ENCODE peak calls at places on chromosomes 12 and 14, in seven cellular contexts. A is astrocyte; S is CD8-positive, alpha-beta memory T cell; V is adipocyte; F is cardiac muscle cell; W is A549; H is MM.1S. I is an unnamed sample. For H3K4me1, the result is how much of the 10 kb centered on the place peaks cover.

GRCh38 chr12:119176267-119177055 is 2.3 kb upstream of the HSPB8 start:
- DNase-seq in A (peak), S (no peak), V (peak), F (peak), W (peak), H (no peak), I (no peak)

GRCh38 chr14:50961606-50962259 is 17.4 kb upstream of the PYGL start:
- DNase-seq in A (peak), S (no peak), V (peak), F (no peak), W (peak), H (no peak), I (no peak)

GRCh38 chr12:1980282-1980681 is 24.0 kb downstream of the DCP1B start:
- DNase-seq in A (no peak), S (no peak), V (no peak), F (no peak), W (no peak), H (no peak), I (no peak)

GRCh38 chr14:81927069-81927468 is 393.4 kb upstream of the SEL1L start:
- DNase-seq in A (no peak), S (no peak), V (no peak), F (peak), W (no peak), H (peak), I (no peak)

GRCh38 chr12:129467749-129468148 is 436.1 kb downstream of the TMEM132D start:
- DNase-seq in A (no peak), S (no peak), V (no peak), F (peak), W (no peak), H (no peak), I (no peak)

GRCh38 chr14:54603362-54603761 is 36.4 kb downstream of the SAMD4A start:
- DNase-seq in A (peak), S (no peak), V (peak), F (no peak), W (no peak), H (no peak), I (no peak)

GRCh38 chr12:4628406-4628805 is 20.4 kb downstream of the AKAP3 start:
- DNase-seq in A (no peak), S (no peak), V (no peak), F (no peak), W (no peak), H (no peak), I (no peak)

GRCh38 chr12:110037315-110037714 is 11.0 kb downstream of the C12orf76 start:
- DNase-seq in A (no peak), S (no peak), V (no peak), F (no peak), W (no peak), H (no peak), I (no peak)

GRCh38 chr14:77183896-77184295 is 2.3 kb downstream of the TMEM63C start:
- DNase-seq in A (no peak), S (no peak), V (no peak), F (no peak), W (no peak), H (no peak), I (no peak)

GRCh38 chr12:27261866-27262265 is 17.8 kb downstream of the STK38L start:
- DNase-seq in A (no peak), S (no peak), V (no peak), F (no peak), W (no peak), H (no peak), I (no peak)

GRCh38 chr12:104439137-104439536 is 17.6 kb upstream of the CHST11 start:
- DNase-seq in A (no peak), S (no peak), V (no peak), F (no peak), W (no peak), H (no peak), I (no peak)

GRCh38 chr12:116495260-116495659 is 63.9 kb upstream of the MAP1LC3B2 start:
- DNase-seq in A (peak), S (no peak), V (peak), F (no peak), W (peak), H (no peak), I (no peak)

GRCh38 chr14:23115918-23116317 is 3.1 kb downstream of the CEBPE start:
- DNase-seq in A (no peak), S (no peak), V (no peak), F (no peak), W (no peak), H (no peak), I (no peak)

GRCh38 chr14:104933721-104934379 is 9.2 kb downstream of the PLD4 start:
- DNase-seq in A (no peak), S (no peak), V (peak), F (no peak), W (no peak), H (no peak), I (no peak)

GRCh38 chr12:119788783-119789182 is 88.3 kb downstream of the CIT start:
- DNase-seq in A (no peak), S (no peak), V (peak), F (no peak), W (no peak), H (no peak), I (no peak)

GRCh38 chr12:101855364-101855884 is 22.0 kb upstream of the DRAM1 start:
- DNase-seq in A (peak), S (no peak), V (peak), F (no peak), W (no peak), H (no peak), I (no peak)

GRCh38 chr14:23910081-23910875 is 43.3 kb upstream of the DHRS4 start:
- DNase-seq in A (peak), S (no peak), V (peak), F (peak), W (peak), H (no peak), I (peak)

GRCh38 chr12:104602901-104603300 is 146.2 kb downstream of the CHST11 start:
- DNase-seq in A (no peak), S (no peak), V (no peak), F (no peak), W (no peak), H (no peak), I (no peak)

GRCh38 chr12:50734409-50735263 is 29.3 kb upstream of the ATF1 start:
- DNase-seq in A (no peak), S (no peak), V (peak), F (peak), W (peak), H (peak), I (no peak)

GRCh38 chr14:67618617-67619063 is 1.1 kb upstream of the ARG2 start:
- DNase-seq in A (peak), S (peak), V (peak), F (peak), W (peak), H (peak), I (peak)

GRCh38 chr14:71415404-71415690 is 508.1 kb downstream of the PCNX1 start:
- DNase-seq in A (peak), S (no peak), V (peak), F (no peak), W (no peak), H (no peak), I (no peak)

GRCh38 chr12:92649511-92650227 is 53.1 kb upstream of the PLEKHG7 start:
- DNase-seq in A (peak), S (peak), V (peak), F (peak), W (peak), H (peak), I (peak)

GRCh38 chr12:90829044-90829443 is 125.9 kb downstream of the CCER1 start:
- DNase-seq in A (no peak), S (no peak), V (no peak), F (no peak), W (no peak), H (no peak), I (no peak)

GRCh38 chr12:1915082-1915968 is 3.1 kb downstream of the CACNA2D4 start:
- DNase-seq in A (no peak), S (peak), V (no peak), F (no peak), W (no peak), H (no peak), I (peak)

GRCh38 chr14:103849151-103850013 is 2.0 kb upstream of the PPP1R13B start:
- DNase-seq in A (no peak), S (no peak), V (no peak), F (no peak), W (no peak), H (no peak), I (no peak)

GRCh38 chr14:23864856-23865255 is 88.7 kb upstream of the DHRS4 start:
- DNase-seq in A (no peak), S (no peak), V (no peak), F (no peak), W (no peak), H (no peak), I (no peak)

GRCh38 chr12:130688027-130688778 is 27.9 kb downstream of the RIMBP2 start:
- DNase-seq in A (no peak), S (no peak), V (no peak), F (no peak), W (no peak), H (no peak), I (no peak)

GRCh38 chr14:52835122-52835903 is 43.9 kb upstream of the GNPNAT1 start:
- DNase-seq in A (peak), S (no peak), V (peak), F (no peak), W (peak), H (no peak), I (no peak)

GRCh38 chr14:52222901-52223300 is 44.6 kb upstream of the PTGDR start:
- DNase-seq in A (no peak), S (no peak), V (no peak), F (no peak), W (no peak), H (no peak), I (no peak)

GRCh38 chr12:22733756-22734155 is 108.8 kb downstream of the ETNK1 start:
- DNase-seq in A (peak), S (no peak), V (no peak), F (no peak), W (no peak), H (peak), I (no peak)

GRCh38 chr12:22729898-22730443 is 105.0 kb downstream of the ETNK1 start:
- DNase-seq in A (peak), S (no peak), V (peak), F (no peak), W (no peak), H (no peak), I (no peak)

GRCh38 chr12:22728989-22729388 is 104.0 kb downstream of the ETNK1 start:
- DNase-seq in A (peak), S (no peak), V (no peak), F (no peak), W (no peak), H (peak), I (no peak)

GRCh38 chr12:22731231-22731630 is 106.3 kb downstream of the ETNK1 start:
- DNase-seq in A (peak), S (no peak), V (no peak), F (no peak), W (no peak), H (no peak), I (no peak)

DNA sequence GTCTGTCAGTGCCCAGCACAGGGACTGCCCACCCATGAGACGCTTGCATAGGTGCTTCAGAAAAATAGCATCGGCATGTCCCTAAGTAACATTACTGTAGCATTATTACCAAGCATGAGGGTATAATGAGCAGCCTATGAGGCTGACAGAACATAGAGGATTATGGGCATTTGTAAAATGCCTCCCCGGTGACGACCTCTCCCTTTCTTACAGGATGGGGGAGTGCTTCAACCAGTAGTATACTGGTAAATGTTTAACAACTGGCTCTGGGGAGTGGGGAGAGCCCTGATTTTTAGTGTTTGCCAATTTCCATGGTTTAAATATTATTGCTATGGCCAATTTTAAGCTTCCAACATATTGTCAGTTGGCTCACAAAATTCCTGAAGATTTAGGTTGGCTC is 104.5 kb downstream of the ETNK1 start:
- DNase-seq in A (no peak), S (no peak), V (no peak), F (no peak), W (no peak), H (no peak), I (no peak)
- H3K4me1 ChIP-seq in A (under half), S (under half), V (half or more), F (under half), W (under half), H (half or more), I (under half)

GRCh38 chr12:15192721-15193120 is 28.5 kb downstream of the RERG start:
- DNase-seq in A (no peak), S (no peak), V (no peak), F (no peak), W (no peak), H (no peak), I (no peak)

GRCh38 chr12:15184484-15184883 is 36.7 kb downstream of the RERG start:
- DNase-seq in A (no peak), S (no peak), V (no peak), F (no peak), W (no peak), H (no peak), I (no peak)

GRCh38 chr12:15186593-15186992 is 34.6 kb downstream of the RERG start:
- DNase-seq in A (no peak), S (no peak), V (no peak), F (no peak), W (no peak), H (no peak), I (no peak)

GRCh38 chr12:15193927-15194326 is 27.3 kb downstream of the RERG start:
- DNase-seq in A (peak), S (no peak), V (no peak), F (no peak), W (peak), H (no peak), I (no peak)

GRCh38 chr12:15188136-15188535 is 33.1 kb downstream of the RERG start:
- DNase-seq in A (no peak), S (no peak), V (no peak), F (no peak), W (no peak), H (no peak), I (no peak)
- H3K4me3 ChIP-seq in A (no peak), S (no peak), V (no peak), F (no peak), W (no peak), H (no peak), I (no peak)

GRCh38 chr12:111410229-111411186 is 4.8 kb downstream of the SH2B3 start:
- DNase-seq in A (no peak), S (no peak), V (peak), F (no peak), W (no peak), H (no peak), I (no peak)
- H3K4me1 ChIP-seq in A (half or more), S (half or more), V (half or more), F (under half), W (under half), H (under half), I (half or more)

GRCh38 chr12:54010972-54011664 is 2.3 kb downstream of the HOXC8 start:
- DNase-seq in A (no peak), S (no peak), V (no peak), F (no peak), W (no peak), H (no peak), I (no peak)
- H3K4me3 ChIP-seq in A (no peak), S (no peak), V (peak), F (no peak), W (no peak), H (no peak), I (no peak)

DNA sequence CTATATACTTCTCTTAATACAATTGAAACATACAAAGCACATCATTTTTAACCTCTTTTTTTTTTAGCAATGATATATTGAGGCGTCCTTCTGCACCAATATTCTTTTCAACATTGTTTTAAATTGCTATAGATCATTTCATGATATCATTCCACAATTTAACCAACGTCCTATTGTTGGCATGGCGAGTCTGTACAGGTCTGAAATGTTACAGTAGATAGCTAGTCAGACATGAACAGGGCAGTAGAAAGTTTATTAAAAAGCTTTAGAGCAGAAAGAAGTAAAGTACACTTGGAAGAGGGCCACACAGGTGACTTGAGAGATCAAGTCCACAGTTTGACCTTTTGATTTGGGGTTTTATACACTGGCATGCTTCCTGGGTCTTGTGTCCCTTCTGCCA is 279.0 kb downstream of the PAWR start:
- DNase-seq in A (no peak), S (no peak), V (no peak), F (no peak), W (no peak), H (no peak), I (no peak)
- H3K4me1 ChIP-seq in A (under half), S (under half), V (under half), F (under half), W (under half), H (under half), I (under half)

DNA sequence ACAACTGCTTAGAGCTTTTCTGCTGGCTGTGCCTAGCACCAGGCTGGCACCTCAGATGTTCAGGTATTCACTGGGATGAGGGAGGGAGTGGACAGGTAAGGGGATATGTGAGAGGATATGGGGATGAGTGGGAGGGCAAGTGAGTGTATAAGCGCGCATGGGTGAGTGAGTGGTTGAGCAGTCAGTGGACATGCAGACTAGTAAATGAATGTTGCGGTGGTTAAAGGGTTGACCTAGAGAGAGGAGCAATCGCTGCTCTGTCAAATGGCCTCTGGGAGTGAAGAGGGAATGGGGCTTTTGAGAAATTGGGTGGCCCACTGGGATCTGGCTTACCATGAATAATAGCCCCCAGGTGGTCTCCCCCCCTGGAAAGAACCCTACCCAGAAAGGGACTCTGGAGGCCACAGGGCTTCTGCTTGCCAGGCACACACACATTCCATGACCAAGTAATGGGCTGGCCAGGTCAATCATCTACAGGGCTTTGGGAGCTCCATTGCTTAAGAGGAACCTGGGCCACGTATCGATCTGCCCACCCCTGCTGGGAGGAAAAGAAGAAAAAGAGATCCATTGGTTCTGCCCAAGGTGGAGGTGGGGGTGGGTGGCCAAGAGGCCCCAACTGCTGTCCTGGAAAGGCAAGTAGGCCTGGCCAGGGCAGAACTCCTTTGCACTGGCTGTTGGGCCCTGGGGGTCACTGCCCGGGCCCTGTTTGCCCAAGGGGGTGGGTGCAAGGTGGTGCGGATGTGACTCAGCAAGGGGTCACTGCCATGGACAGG is 30.8 kb upstream of the ZFP36L1 start:
- DNase-seq in A (no peak), S (no peak), V (no peak), F (no peak), W (no peak), H (no peak), I (no peak)
- H3K4me3 ChIP-seq in A (no peak), S (no peak), V (no peak), F (no peak), W (no peak), H (no peak), I (no peak)

DNA sequence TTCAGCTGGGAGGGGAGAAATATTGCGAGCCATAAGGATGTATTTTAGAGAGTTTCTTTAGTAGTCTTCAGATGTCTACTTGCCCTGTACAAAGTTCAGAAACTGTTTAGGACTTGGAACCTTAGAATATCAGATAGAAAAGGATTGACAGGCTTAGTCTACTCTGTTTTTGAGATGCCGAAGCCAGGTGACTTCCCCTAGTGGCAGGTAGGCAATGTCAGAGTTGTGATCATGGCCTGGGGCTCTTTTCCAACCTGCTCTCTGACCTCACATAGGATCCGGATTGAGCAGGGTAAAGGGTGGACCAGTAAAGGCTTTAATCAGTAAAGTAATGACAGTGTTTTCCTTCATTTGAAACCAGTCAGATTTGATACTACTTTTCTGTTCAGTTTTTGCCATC is 59.6 kb downstream of the PRKCH start:
- DNase-seq in A (no peak), S (no peak), V (no peak), F (no peak), W (no peak), H (no peak), I (peak)
- H3K4me1 ChIP-seq in A (under half), S (half or more), V (under half), F (under half), W (under half), H (under half), I (half or more)

DNA sequence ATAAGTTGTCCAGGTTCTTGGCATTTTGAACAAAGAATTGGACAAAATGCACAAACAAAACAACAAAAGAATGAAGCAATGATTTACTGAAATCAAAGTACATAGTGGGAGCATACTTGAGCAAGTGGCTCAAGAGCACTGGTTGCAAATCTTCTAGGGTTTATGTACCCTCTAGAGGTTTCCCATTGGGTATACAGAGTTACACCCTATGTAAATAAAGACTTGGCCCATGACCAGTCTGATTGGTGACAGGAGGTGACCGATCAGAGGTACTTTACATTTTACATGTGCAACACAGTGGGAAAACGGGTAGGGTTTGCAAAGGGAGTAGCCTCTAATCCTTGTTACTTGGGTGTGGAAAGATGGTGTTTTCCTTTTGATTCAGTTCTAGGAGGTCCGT is 10.7 kb upstream of the FAM181A start:
- DNase-seq in A (no peak), S (no peak), V (no peak), F (no peak), W (no peak), H (no peak), I (no peak)
- H3K4me3 ChIP-seq in A (no peak), S (no peak), V (no peak), F (no peak), W (no peak), H (no peak), I (no peak)

DNA sequence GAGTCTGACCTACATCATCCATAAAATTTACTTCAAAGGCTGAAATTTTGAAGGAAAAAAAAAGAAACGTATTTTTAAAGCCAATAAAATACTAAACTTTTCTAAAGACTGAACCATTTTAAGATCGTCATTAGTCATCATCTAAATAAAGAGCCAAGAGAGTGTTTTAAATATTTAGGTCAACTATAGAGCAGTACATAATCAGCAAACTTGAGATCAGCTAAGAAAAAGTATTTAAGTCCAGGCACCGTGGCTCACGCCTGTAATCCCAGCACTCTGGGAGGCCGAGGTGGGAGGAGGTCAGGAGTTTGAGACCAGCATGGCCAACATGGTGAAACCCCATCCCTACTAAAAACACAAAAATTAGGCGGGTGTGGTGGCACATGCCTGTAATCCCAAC is 35.5 kb downstream of the HECTD1 start:
- DNase-seq in A (peak), S (no peak), V (peak), F (no peak), W (no peak), H (no peak), I (no peak)
- H3K4me1 ChIP-seq in A (under half), S (under half), V (under half), F (under half), W (under half), H (under half), I (under half)